ENCODE peak calls at places on chromosomes 11 and 22, in six cellular contexts. R is Peyer's patch, F is psoas muscle, G is pancreas, B is astrocyte of the cerebellum, L is GM13977. X is an unnamed sample.

GRCh38 chr22:35072939-35073338 is 7.0 kb downstream of the ISX start:
- DNase-seq in R (no peak), L (no peak), F (no peak), B (no peak), G (no peak), X (no peak)

GRCh38 chr11:28581286-28582242 is 473.4 kb downstream of the METTL15 start:
- DNase-seq in G (no peak), F (no peak), R (no peak), L (no peak), B (peak; percentile 84), X (no peak)

GRCh38 chr11:67302571-67303131 is 679 bp upstream of the SSH3 start:
- DNase-seq in B (peak; percentile 19), R (peak; percentile 77), L (no peak), F (peak; percentile 72), G (peak; percentile 50), X (no peak)

GRCh38 chr22:45554861-45555260 is 52.2 kb downstream of the FBLN1 start:
- DNase-seq in R (peak; percentile 7), G (no peak), L (no peak), B (no peak), F (peak; percentile 5), X (no peak)

GRCh38 chr11:34204396-34205279 is 99.2 kb downstream of the NAT10 start:
- DNase-seq in F (no peak), L (no peak), R (no peak), G (no peak), B (no peak), X (no peak)

GRCh38 chr11:57778318-57779037 is 16.9 kb downstream of the CTNND1 start:
- DNase-seq in G (peak; percentile 87), B (peak; percentile 100), R (peak; percentile 89), F (peak; percentile 88), L (no peak), X (no peak)

GRCh38 chr22:46442217-46442853 is 95.1 kb downstream of the CELSR1 start:
- DNase-seq in R (no peak), F (no peak), B (no peak), L (no peak), G (no peak), X (no peak)

GRCh38 chr11:2302280-2302843 is 549 bp downstream of the TSPAN32 start:
- DNase-seq in R (peak; percentile 40), L (no peak), F (peak; percentile 52), B (no peak), G (no peak), X (peak; percentile 34)

GRCh38 chr22:47148956-47149748 is 386.7 kb downstream of the TBC1D22A start:
- DNase-seq in R (no peak), L (no peak), B (no peak), F (peak; percentile 41), G (no peak), X (no peak)

GRCh38 chr11:133719532-133720235 is 125.6 kb downstream of the SPATA19 start:
- DNase-seq in R (no peak), G (no peak), L (no peak), F (no peak), B (no peak), X (no peak)

GRCh38 chr11:129023968-129024676 is 81.5 kb upstream of the TP53AIP1 start:
- DNase-seq in F (no peak), B (no peak), R (peak; percentile 72), L (no peak), G (peak; percentile 76), X (no peak)

GRCh38 chr22:47783433-47784366 is 1021.2 kb downstream of the TBC1D22A start:
- DNase-seq in R (no peak), L (no peak), F (no peak), B (no peak), G (no peak), X (no peak)

GRCh38 chr11:121063728-121064127 is 37.3 kb upstream of the TECTA start:
- DNase-seq in G (no peak), F (no peak), R (no peak), B (no peak), L (no peak), X (no peak)
- TF ChIP-seq CTCF in G (no peak), F (peak; percentile 22), R (peak; percentile 9), B (peak; percentile 26), L (no peak), X (no peak)

DNA sequence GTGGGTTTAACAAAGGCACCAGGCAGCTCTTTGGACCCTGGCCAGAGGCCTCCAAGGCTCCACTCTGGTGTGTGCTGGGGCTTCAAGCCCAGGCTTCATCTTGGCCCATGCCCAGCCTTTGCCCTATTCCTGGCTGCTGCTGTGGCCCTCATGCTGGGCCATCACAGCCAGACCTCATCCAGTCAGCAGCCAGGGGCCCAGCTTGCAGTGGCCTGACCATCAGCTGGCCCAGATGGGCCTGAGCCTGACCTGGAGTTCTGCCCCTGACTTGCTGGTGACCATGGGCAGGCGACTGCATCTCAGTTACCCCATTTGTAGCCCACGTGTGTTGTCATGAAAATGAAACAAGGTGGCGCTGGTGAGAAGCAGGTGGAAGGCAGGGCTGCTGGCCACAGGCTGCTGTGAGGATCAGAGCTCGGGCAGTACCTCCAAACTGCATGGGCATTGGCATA is 76.1 kb downstream of the MED15 start:
- DNase-seq in L (no peak), F (no peak), B (no peak), G (no peak), R (peak; percentile 40), X (no peak)
- TF ChIP-seq CTCF in L (peak; percentile 28), F (no peak), B (no peak), G (no peak), R (no peak), X (no peak)

GRCh38 chr11:65640483-65641207 is 2.7 kb downstream of the SIPA1 start:
- DNase-seq in F (no peak), G (no peak), B (no peak), L (no peak), R (no peak), X (peak; percentile 54)
- TF ChIP-seq CTCF in F (no peak), G (no peak), B (no peak), L (no peak), R (no peak), X (no peak)

DNA sequence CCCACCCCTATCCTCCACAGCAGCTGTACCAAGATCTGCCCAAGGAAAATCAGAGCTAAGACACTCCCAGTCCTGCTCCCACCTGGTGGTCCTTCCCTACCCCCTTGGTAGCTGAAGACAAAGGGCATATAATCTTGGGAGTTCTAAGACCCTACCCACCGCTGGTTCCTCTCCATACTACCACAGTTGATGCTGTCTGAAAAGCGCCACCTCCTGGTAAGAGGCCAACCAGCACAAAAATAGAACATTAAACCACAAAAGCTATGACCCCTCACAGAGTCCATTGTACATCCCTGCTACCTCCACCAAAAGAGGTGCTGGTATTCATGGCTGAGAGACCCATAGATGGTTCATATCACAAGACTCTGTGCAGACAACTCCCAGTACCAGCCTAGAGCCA is 161.5 kb upstream of the ARHGAP42 start:
- DNase-seq in L (no peak), B (no peak), G (no peak), R (no peak), F (no peak), X (no peak)
- TF ChIP-seq CTCF in L (peak; percentile 23), B (no peak), G (no peak), R (no peak), F (no peak), X (no peak)